ENCODE peak calls at places on chromosomes 2 and 18, in six cellular contexts. One of them, this sample, is unnamed.

GRCh38 chr2:68720665-68721064 is 13.9 kb upstream of the ARHGAP25 start:
- DNase-seq in HCT116: no peak
- DNase-seq in HepG2: no peak
- DNase-seq in K562: no peak
- DNase-seq in SK-N-SH: no peak
- DNase-seq in GM12878: no peak
- DNase-seq in this sample: no peak

GRCh38 chr2:202950592-202950991 is 38.5 kb downstream of the CARF start:
- DNase-seq in HepG2: no peak
- DNase-seq in GM12878: no peak
- DNase-seq in SK-N-SH: no peak
- DNase-seq in K562: peak; percentile 74
- DNase-seq in HCT116: no peak
- DNase-seq in this sample: no peak

GRCh38 chr2:56266761-56267411 is 83.1 kb downstream of the CCDC85A start:
- DNase-seq in HCT116: no peak
- DNase-seq in GM12878: no peak
- DNase-seq in K562: no peak
- DNase-seq in HepG2: no peak
- DNase-seq in SK-N-SH: no peak
- DNase-seq in this sample: no peak

GRCh38 chr2:240814946-240815760 is 4.9 kb downstream of the KIF1A start:
- DNase-seq in HCT116: no peak
- DNase-seq in K562: no peak
- DNase-seq in HepG2: no peak
- DNase-seq in GM12878: no peak
- DNase-seq in SK-N-SH: no peak
- DNase-seq in this sample: no peak

GRCh38 chr2:71880846-71881610 is 266.6 kb downstream of the CYP26B1 start:
- DNase-seq in HCT116: peak; percentile 53
- DNase-seq in GM12878: no peak
- DNase-seq in K562: peak; percentile 69
- DNase-seq in HepG2: peak; percentile 13
- DNase-seq in SK-N-SH: no peak
- DNase-seq in this sample: no peak

GRCh38 chr2:100870652-100871531 is 51.0 kb downstream of the NPAS2 start:
- DNase-seq in SK-N-SH: no peak
- DNase-seq in K562: no peak
- DNase-seq in HepG2: peak; percentile 80
- DNase-seq in HCT116: no peak
- DNase-seq in GM12878: no peak
- DNase-seq in this sample: no peak

GRCh38 chr2:44549856-44550255 is 188.1 kb downstream of the CAMKMT start:
- DNase-seq in HepG2: no peak
- DNase-seq in K562: no peak
- DNase-seq in HCT116: no peak
- DNase-seq in SK-N-SH: no peak
- DNase-seq in GM12878: no peak
- DNase-seq in this sample: no peak

GRCh38 chr18:13800505-13801259 is 23.3 kb upstream of the MC5R start:
- DNase-seq in K562: peak; percentile 56
- DNase-seq in SK-N-SH: peak; percentile 76
- DNase-seq in HepG2: peak; percentile 49
- DNase-seq in GM12878: no peak
- DNase-seq in HCT116: peak; percentile 55
- DNase-seq in this sample: peak; percentile 80

GRCh38 chr18:13457327-13457726 is 238.8 kb downstream of the LDLRAD4 start:
- DNase-seq in K562: no peak
- DNase-seq in HCT116: no peak
- DNase-seq in SK-N-SH: no peak
- DNase-seq in GM12878: no peak
- DNase-seq in HepG2: no peak
- DNase-seq in this sample: no peak

GRCh38 chr2:33209976-33210375 is 263.2 kb downstream of the LTBP1 start:
- DNase-seq in GM12878: no peak
- DNase-seq in SK-N-SH: no peak
- DNase-seq in HCT116: no peak
- DNase-seq in K562: peak; percentile 34
- DNase-seq in HepG2: no peak
- DNase-seq in this sample: no peak

GRCh38 chr2:98388081-98388480 is 41.8 kb downstream of the CNGA3 start:
- DNase-seq in HCT116: no peak
- DNase-seq in GM12878: no peak
- DNase-seq in SK-N-SH: peak; percentile 1
- DNase-seq in HepG2: no peak
- DNase-seq in K562: no peak
- DNase-seq in this sample: no peak

GRCh38 chr2:28995765-28996164 is 14.7 kb downstream of the TOGARAM2 start:
- DNase-seq in SK-N-SH: no peak
- DNase-seq in HCT116: no peak
- DNase-seq in K562: no peak
- DNase-seq in GM12878: no peak
- DNase-seq in HepG2: no peak
- DNase-seq in this sample: no peak

GRCh38 chr2:230669386-230669935 is 43.2 kb upstream of the CAB39 start:
- DNase-seq in K562: no peak
- DNase-seq in SK-N-SH: no peak
- DNase-seq in GM12878: no peak
- DNase-seq in HCT116: no peak
- DNase-seq in HepG2: no peak
- DNase-seq in this sample: no peak

GRCh38 chr2:168084267-168084781 is 163.1 kb downstream of the STK39 start:
- DNase-seq in HCT116: no peak
- DNase-seq in SK-N-SH: no peak
- DNase-seq in K562: no peak
- DNase-seq in GM12878: no peak
- DNase-seq in HepG2: no peak
- DNase-seq in this sample: no peak
- TF ChIP-seq JUND in HCT116: no peak
- TF ChIP-seq JUND in SK-N-SH: no peak
- TF ChIP-seq JUND in K562: no peak
- TF ChIP-seq JUND in GM12878: no peak
- TF ChIP-seq JUND in HepG2: no peak
- TF ChIP-seq JUND in this sample: no peak

DNA sequence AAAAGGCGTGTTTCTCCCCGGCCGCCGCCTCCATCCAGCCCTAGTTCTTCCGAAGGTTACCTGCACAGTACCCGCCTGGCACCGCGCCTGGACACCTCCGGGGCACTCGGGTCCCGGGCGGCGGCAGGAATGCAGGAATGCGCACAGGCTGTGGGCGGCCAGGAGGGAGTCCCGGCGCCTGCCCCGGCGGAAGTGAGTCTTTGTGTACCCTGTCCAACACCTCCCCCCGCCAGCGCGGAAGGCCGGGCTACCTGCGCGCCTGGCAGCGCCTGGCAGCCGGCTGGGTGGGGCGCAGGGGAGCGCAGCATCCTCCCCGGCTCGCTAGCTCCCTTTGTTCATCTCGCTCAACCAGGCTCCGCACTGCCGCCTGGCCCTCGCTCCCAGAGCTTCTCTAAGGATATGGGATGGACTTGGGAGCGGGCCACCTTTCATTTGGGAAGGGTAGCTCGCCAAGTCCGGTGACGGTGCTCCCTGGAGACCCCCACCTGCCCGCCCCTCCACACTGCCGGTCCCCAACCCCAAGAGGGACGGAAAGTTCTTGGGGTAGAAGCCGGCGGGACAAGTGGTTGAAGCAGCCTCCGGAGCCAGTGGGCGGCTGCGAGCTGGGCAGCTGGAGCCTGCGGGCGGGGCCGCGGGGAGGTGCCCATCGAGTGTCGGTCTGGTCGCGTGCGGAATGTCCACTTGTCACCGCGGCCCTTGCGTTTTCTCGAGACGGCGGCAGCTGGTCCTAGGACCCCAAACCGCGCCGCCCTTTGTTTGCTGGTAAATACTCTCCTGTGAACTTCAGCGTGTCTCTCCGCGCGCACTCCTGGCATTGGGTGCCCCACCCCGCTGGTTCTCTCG is 1.2 kb upstream of the ST6GAL2 start:
- DNase-seq in HCT116: no peak
- DNase-seq in SK-N-SH: peak; percentile 81
- DNase-seq in K562: no peak
- DNase-seq in HepG2: no peak
- DNase-seq in GM12878: no peak
- DNase-seq in this sample: no peak
- TF ChIP-seq JUND in HCT116: no peak
- TF ChIP-seq JUND in SK-N-SH: no peak
- TF ChIP-seq JUND in K562: no peak
- TF ChIP-seq JUND in HepG2: no peak
- TF ChIP-seq JUND in GM12878: no peak
- TF ChIP-seq JUND in this sample: no peak

GRCh38 chr2:187051350-187051749 is 202.4 kb upstream of the ZSWIM2 start:
- DNase-seq in GM12878: no peak
- DNase-seq in HCT116: no peak
- DNase-seq in K562: no peak
- DNase-seq in SK-N-SH: no peak
- DNase-seq in HepG2: no peak
- DNase-seq in this sample: no peak
- TF ChIP-seq JUND in GM12878: no peak
- TF ChIP-seq JUND in HCT116: no peak
- TF ChIP-seq JUND in K562: no peak
- TF ChIP-seq JUND in SK-N-SH: no peak
- TF ChIP-seq JUND in HepG2: no peak
- TF ChIP-seq JUND in this sample: no peak

GRCh38 chr2:61733563-61733962 is 120.3 kb downstream of the FAM161A start:
- DNase-seq in HepG2: no peak
- DNase-seq in K562: no peak
- DNase-seq in SK-N-SH: no peak
- DNase-seq in GM12878: no peak
- DNase-seq in HCT116: no peak
- DNase-seq in this sample: no peak
- TF ChIP-seq JUND in HepG2: no peak
- TF ChIP-seq JUND in K562: peak; percentile 58
- TF ChIP-seq JUND in SK-N-SH: no peak
- TF ChIP-seq JUND in GM12878: no peak
- TF ChIP-seq JUND in HCT116: no peak
- TF ChIP-seq JUND in this sample: no peak

GRCh38 chr18:43534511-43534910 is 257.2 kb upstream of the SYT4 start:
- DNase-seq in GM12878: no peak
- DNase-seq in K562: no peak
- DNase-seq in HepG2: no peak
- DNase-seq in SK-N-SH: no peak
- DNase-seq in HCT116: no peak
- DNase-seq in this sample: no peak
- TF ChIP-seq JUND in GM12878: no peak
- TF ChIP-seq JUND in K562: no peak
- TF ChIP-seq JUND in HepG2: no peak
- TF ChIP-seq JUND in SK-N-SH: no peak
- TF ChIP-seq JUND in HCT116: no peak
- TF ChIP-seq JUND in this sample: no peak

DNA sequence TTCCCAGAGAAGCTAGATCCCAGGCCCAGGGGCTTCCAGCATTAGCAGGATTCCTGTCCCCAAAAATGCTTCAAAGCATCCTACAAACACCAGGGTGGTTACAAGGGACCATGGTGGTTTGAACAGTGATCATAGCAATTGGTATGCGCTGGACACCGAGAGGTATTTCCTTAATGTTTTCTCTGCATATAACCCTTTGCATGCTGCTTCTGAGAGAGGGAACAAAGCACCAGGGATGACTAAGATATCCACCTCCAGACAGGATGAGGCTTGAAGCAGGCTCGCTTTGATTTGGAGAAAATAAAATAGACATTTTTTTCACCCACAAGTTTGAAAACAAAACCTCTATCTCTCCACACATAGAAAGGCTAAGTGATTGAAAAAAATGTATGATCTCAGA is 50.5 kb upstream of the TSPYL6 start:
- DNase-seq in K562: no peak
- DNase-seq in GM12878: no peak
- DNase-seq in SK-N-SH: no peak
- DNase-seq in HepG2: no peak
- DNase-seq in HCT116: no peak
- DNase-seq in this sample: no peak
- TF ChIP-seq JUND in K562: no peak
- TF ChIP-seq JUND in GM12878: no peak
- TF ChIP-seq JUND in SK-N-SH: no peak
- TF ChIP-seq JUND in HepG2: no peak
- TF ChIP-seq JUND in HCT116: no peak
- TF ChIP-seq JUND in this sample: no peak

This sample was measured in T47D.